ENCODE peak calls at places on chromosomes 13 and 19, in seven cellular contexts. Q is vagina; N is foreskin fibroblast; W is CD8-positive, alpha-beta memory T cell; M is body of pancreas; Y is adrenal gland; V is BE2C. A is an unnamed sample.

GRCh38 chr19:11577451-11578341 is at the start of gene ACP5:
- DNase-seq in Q (no peak), N (no peak), W (no peak), M (no peak), Y (no peak), V (peak; percentile 32), A (no peak)

GRCh38 chr13:62643007-62643483 is 1227.4 kb upstream of the PCDH20 start:
- DNase-seq in Q (no peak), N (peak; percentile 9), W (no peak), M (no peak), Y (no peak), V (no peak), A (peak; percentile 18)

GRCh38 chr13:83449666-83450395 is 432.4 kb downstream of the SLITRK1 start:
- DNase-seq in Q (no peak), N (peak; percentile 58), W (no peak), M (no peak), Y (no peak), V (no peak), A (peak; percentile 66)

GRCh38 chr13:99600318-99600717 is 99.0 kb downstream of the TM9SF2 start:
- DNase-seq in Q (no peak), N (no peak), W (no peak), M (no peak), Y (no peak), V (no peak), A (no peak)

GRCh38 chr19:47446534-47447469 is 24.9 kb downstream of the SLC8A2 start:
- DNase-seq in Q (no peak), N (no peak), W (no peak), M (no peak), Y (peak; percentile 71), V (peak; percentile 93), A (no peak)

GRCh38 chr13:66887088-66887487 is 343.0 kb downstream of the PCDH9 start:
- DNase-seq in Q (no peak), N (peak; percentile 1), W (no peak), M (no peak), Y (no peak), V (peak; percentile 15), A (peak; percentile 25)

GRCh38 chr13:101144808-101145419 is 271.4 kb downstream of the NALCN start:
- DNase-seq in Q (no peak), N (peak; percentile 29), W (no peak), M (peak; percentile 10), Y (no peak), V (no peak), A (no peak)

GRCh38 chr13:70967564-70967963 is 859.3 kb upstream of the KLHL1 start:
- DNase-seq in Q (no peak), N (no peak), W (no peak), M (no peak), Y (no peak), V (no peak), A (no peak)

GRCh38 chr13:33838567-33839131 is 20.7 kb downstream of the RFC3 start:
- DNase-seq in Q (no peak), N (peak; percentile 33), W (no peak), M (no peak), Y (peak; percentile 66), V (no peak), A (peak; percentile 9)

GRCh38 chr13:112967666-112968379 is 1.2 kb upstream of the MCF2L start:
- DNase-seq in Q (no peak), N (no peak), W (no peak), M (no peak), Y (no peak), V (no peak), A (no peak)

GRCh38 chr13:95256086-95256485 is 45.2 kb downstream of the ABCC4 start:
- DNase-seq in Q (no peak), N (peak; percentile 91), W (no peak), M (no peak), Y (no peak), V (no peak), A (peak; percentile 76)

GRCh38 chr19:43224855-43225253 is 19.4 kb upstream of the PSG4 start:
- DNase-seq in Q (no peak), N (no peak), W (no peak), M (no peak), Y (no peak), V (no peak), A (no peak)

GRCh38 chr19:3458595-3459284 is 21.6 kb downstream of the SMIM24 start:
- DNase-seq in Q (no peak), N (no peak), W (no peak), M (peak; percentile 54), Y (peak; percentile 79), V (no peak), A (peak; percentile 34)

GRCh38 chr13:113298001-113298945 is 1.2 kb downstream of the LAMP1 start:
- DNase-seq in Q (no peak), N (no peak), W (no peak), M (no peak), Y (no peak), V (no peak), A (no peak)

GRCh38 chr13:29465741-29466293 is 129.7 kb downstream of the SLC7A1 start:
- DNase-seq in Q (no peak), N (peak; percentile 50), W (no peak), M (peak; percentile 31), Y (peak; percentile 58), V (peak; percentile 49), A (peak; percentile 43)

GRCh38 chr13:91805605-91806004 is 407.2 kb downstream of the GPC5 start:
- DNase-seq in Q (no peak), N (no peak), W (no peak), M (no peak), Y (no peak), V (no peak), A (no peak)

GRCh38 chr13:97125051-97125809 is 96.9 kb upstream of the MBNL2 start:
- DNase-seq in Q (no peak), N (peak; percentile 84), W (no peak), M (peak; percentile 54), Y (peak; percentile 71), V (peak; percentile 77), A (peak; percentile 95)

GRCh38 chr13:61608138-61608537 is 192.5 kb upstream of the PCDH20 start:
- DNase-seq in Q (no peak), N (no peak), W (no peak), M (no peak), Y (no peak), V (no peak), A (no peak)

DNA sequence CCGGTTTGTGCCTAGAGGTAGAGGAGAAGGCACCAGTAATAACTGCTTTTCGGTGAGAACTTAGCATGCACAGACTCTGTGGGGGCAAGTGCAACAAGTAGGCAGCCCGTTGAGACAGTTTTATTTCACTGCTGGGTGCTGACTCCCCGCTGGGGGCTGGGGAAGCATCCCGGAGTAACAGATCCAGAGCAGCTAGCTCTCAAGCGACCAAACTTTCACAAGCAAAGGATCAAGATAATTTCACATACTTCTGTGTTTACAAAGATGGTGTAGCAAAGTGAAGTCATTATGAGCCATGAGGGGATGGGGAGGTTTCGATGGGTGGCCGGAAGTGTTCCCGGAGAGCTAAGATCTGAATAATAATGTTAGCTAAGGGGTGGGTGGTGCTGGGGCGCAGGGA is 2.8 kb downstream of the NACC1 start:
- DNase-seq in Q (no peak), N (no peak), W (no peak), M (no peak), Y (no peak), V (no peak), A (no peak)
- H3K4me3 ChIP-seq in Q (no peak overlapping the region), N (no peak overlapping the region), W (no peak overlapping the region), M (no peak overlapping the region), Y (no peak overlapping the region), V (no peak overlapping the region), A (no peak overlapping the region)

DNA sequence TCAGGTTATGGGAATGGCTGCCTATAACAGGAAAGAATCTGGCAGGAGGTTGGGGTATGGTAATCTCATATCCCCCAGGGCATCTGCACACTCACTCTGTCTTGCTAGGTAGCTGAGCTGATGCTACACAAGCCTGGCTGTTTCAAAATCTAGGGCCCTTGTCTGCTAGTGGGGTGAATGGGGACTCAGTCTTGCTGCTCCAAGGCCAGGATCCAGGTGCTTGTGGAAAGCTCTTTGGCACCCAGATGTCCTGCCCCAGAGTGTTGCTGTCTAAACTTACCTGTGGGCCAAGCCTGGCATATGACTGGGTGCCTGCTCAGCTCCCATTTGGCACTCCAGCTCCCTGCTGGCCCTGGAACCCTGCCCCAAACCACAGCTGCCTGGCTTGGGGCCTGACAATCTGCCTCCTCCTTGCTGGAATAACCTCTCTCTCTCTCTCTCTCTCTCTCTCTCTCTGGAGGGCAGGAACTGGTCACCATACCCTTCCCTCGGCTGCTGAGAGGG is 158.1 kb upstream of the TSC22D1 start:
- DNase-seq in Q (no peak), N (peak; percentile 49), W (no peak), M (peak; percentile 61), Y (peak; percentile 51), V (peak; percentile 44), A (peak; percentile 89)
- H3K4me3 ChIP-seq in Q (no peak overlapping the region), N (no peak overlapping the region), W (no peak overlapping the region), M (no peak overlapping the region), Y (no peak overlapping the region), V (no peak overlapping the region), A (no peak overlapping the region)

GRCh38 chr13:40983725-40984669 is 35.1 kb downstream of the ELF1 start:
- DNase-seq in Q (no peak), N (no peak), W (no peak), M (no peak), Y (no peak), V (no peak), A (no peak)

GRCh38 chr13:40981949-40982348 is 37.2 kb downstream of the ELF1 start:
- DNase-seq in Q (no peak), N (no peak), W (no peak), M (no peak), Y (no peak), V (no peak), A (no peak)

GRCh38 chr13:40983269-40983668 is 35.8 kb downstream of the ELF1 start:
- DNase-seq in Q (no peak), N (no peak), W (no peak), M (no peak), Y (no peak), V (no peak), A (no peak)

GRCh38 chr13:40981361-40981760 is 37.8 kb downstream of the ELF1 start:
- DNase-seq in Q (no peak), N (no peak), W (no peak), M (no peak), Y (no peak), V (no peak), A (no peak)

DNA sequence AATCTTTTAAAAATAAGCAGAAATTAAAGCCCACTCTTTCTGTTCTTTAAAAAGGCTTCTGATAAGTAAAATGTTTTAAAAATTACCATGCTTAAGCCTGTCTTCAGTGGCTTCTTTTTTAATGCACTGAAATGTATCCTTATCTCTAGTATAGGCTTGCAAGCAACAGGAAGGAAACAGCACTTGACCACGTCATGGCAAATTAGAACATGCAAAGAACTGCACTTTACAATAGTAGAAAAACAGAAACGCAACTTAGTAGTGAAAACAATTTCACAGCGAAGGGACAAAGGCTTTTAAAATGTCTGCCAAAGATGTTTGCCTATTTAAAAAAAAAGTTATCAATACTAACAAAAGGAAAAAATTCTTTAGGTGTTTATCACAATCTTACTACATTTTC is 36.3 kb downstream of the ELF1 start:
- DNase-seq in Q (no peak), N (no peak), W (no peak), M (peak; percentile 67), Y (peak; percentile 69), V (no peak), A (no peak)
- H3K4me3 ChIP-seq in Q (no peak overlapping the region), N (no peak overlapping the region), W (peak overlapping the region; percentile 81), M (no peak overlapping the region), Y (no peak overlapping the region), V (no peak overlapping the region), A (no peak overlapping the region)

DNA sequence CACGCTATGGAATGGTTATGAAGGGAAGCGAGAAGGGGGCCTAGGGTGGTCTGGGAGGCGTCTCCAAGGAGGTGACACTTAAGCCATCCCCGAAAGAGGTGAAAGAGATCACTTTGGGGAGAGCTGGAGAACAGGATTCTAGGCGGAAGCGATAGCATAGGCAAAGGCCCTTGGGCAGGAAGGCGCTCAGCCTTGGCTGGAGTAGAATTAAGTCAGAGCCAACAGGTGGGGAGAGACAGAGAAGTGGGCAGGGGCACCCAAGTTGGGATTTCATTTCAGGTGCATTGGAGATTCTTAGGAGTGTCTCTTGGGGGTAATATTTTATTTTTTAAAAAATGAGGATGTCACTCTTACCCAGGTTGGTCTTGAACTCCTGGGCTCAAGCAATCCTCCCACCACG is 9.6 kb downstream of the SNRPD2 start:
- DNase-seq in Q (no peak), N (no peak), W (no peak), M (no peak), Y (no peak), V (no peak), A (no peak)
- H3K4me3 ChIP-seq in Q (peak overlapping the region; percentile 39), N (no peak overlapping the region), W (peak overlapping the region; percentile 46), M (no peak overlapping the region), Y (no peak overlapping the region), V (no peak overlapping the region), A (no peak overlapping the region)

A was measured in skeletal muscle cell.